ENCODE peak calls at places on chromosomes 2 and 18, in nine cellular contexts. J, Z, K, M, G, A, D, U and P are unnamed samples.
A peak's percentile ranks its signal among the peaks of the same experiment; 100 is the strongest.

GRCh38 chr2:129678751-129679150 is 300.7 kb upstream of the RAB6C start:
- DNase-seq in J (no peak), Z (no peak), K (no peak), M (no peak), G (no peak), A (no peak), D (no peak), U (no peak), P (no peak)

GRCh38 chr2:219687882-219688559 is 60.6 kb downstream of the SLC4A3 start:
- DNase-seq in J (no peak), Z (no peak), K (no peak), M (no peak), G (no peak), A (no peak), D (no peak), U (no peak), P (peak; percentile 5)

GRCh38 chr18:3052411-3052758 is 39.4 kb upstream of the LPIN2 start:
- DNase-seq in J (no peak), Z (no peak), K (no peak), M (no peak), G (no peak), A (no peak), D (no peak), U (no peak), P (no peak)

GRCh38 chr18:3069671-3070433 is 56.9 kb upstream of the LPIN2 start:
- DNase-seq in J (no peak), Z (no peak), K (no peak), M (no peak), G (no peak), A (no peak), D (no peak), U (no peak), P (no peak)

GRCh38 chr18:25058520-25058919 is 293.4 kb downstream of the ZNF521 start:
- DNase-seq in J (peak; percentile 29), Z (no peak), K (no peak), M (no peak), G (no peak), A (no peak), D (no peak), U (no peak), P (peak; percentile 16)

GRCh38 chr2:128543646-128544045 is 225.0 kb upstream of the HS6ST1 start:
- DNase-seq in J (no peak), Z (no peak), K (no peak), M (peak; percentile 37), G (no peak), A (no peak), D (no peak), U (no peak), P (no peak)

GRCh38 chr2:229313591-229313990 is 42.5 kb upstream of the PID1 start:
- DNase-seq in J (no peak), Z (no peak), K (no peak), M (no peak), G (no peak), A (no peak), D (no peak), U (peak; percentile 90), P (no peak)

GRCh38 chr2:152594792-152595191 is 122.5 kb downstream of the PRPF40A start:
- DNase-seq in J (no peak), Z (no peak), K (peak; percentile 75), M (no peak), G (peak; percentile 41), A (no peak), D (no peak), U (peak; percentile 41), P (no peak)

GRCh38 chr2:241041557-241042158 is 43.2 kb downstream of the SNED1 start:
- DNase-seq in J (no peak), Z (no peak), K (no peak), M (no peak), G (no peak), A (no peak), D (no peak), U (no peak), P (no peak)

DNA sequence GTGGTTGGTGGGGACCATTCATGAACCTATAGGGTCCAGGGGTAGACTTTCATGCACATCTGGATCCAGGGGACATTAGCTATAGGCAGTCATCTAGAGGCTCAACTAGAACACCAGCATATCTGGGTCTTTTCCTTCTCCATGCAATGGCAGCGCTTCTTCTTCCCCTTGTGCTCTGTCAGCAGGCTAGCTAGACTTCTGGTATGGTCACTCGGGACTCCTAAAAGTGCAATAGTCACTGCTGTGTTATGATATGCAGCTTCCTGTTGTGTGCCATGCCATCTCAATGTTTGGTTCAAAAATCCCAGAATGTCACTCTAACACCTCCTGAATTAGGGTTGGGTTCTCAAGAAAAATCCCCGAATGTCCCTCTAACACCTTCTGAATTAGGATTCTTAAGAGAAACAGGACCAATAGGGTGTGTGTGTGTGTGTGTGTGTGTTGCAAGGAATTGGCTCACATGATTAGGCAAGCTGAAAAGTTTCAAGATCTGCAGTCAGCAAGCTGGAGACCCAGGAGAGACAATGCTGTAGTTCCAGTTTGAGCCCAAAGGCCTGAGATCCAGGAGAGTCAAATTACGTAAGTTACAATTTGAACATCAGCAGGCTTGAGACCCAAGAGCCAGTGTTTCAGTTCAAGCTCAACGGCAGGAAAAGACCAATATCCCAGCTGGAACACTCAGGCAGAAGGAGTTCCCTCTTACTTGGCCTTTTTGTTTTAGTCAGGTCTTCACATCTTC is 97.1 kb upstream of the LTBP1 start:
- DNase-seq in J (no peak), Z (no peak), K (no peak), M (no peak), G (peak; percentile 15), A (no peak), D (no peak), U (no peak), P (no peak)
- H3K27ac ChIP-seq in J (no peak overlapping the region), Z (no peak overlapping the region), K (no peak overlapping the region), M (no peak overlapping the region), G (no peak overlapping the region), A (no peak overlapping the region), D (no peak overlapping the region), U (no peak overlapping the region), P (no peak overlapping the region)

GRCh38 chr2:237650455-237650850 is 23.1 kb downstream of the LRRFIP1 start:
- DNase-seq in J (no peak), Z (no peak), K (no peak), M (no peak), G (no peak), A (no peak), D (peak; percentile 73), U (no peak), P (no peak)

GRCh38 chr2:237652854-237653253 is 25.5 kb downstream of the LRRFIP1 start:
- DNase-seq in J (no peak), Z (no peak), K (no peak), M (no peak), G (no peak), A (no peak), D (no peak), U (no peak), P (no peak)

GRCh38 chr2:237651761-237652160 is 24.4 kb downstream of the LRRFIP1 start:
- DNase-seq in J (no peak), Z (no peak), K (no peak), M (no peak), G (no peak), A (no peak), D (no peak), U (no peak), P (no peak)

GRCh38 chr2:237653791-237654558 is 26.6 kb downstream of the LRRFIP1 start:
- DNase-seq in J (no peak), Z (no peak), K (no peak), M (no peak), G (no peak), A (no peak), D (no peak), U (no peak), P (no peak)

DNA sequence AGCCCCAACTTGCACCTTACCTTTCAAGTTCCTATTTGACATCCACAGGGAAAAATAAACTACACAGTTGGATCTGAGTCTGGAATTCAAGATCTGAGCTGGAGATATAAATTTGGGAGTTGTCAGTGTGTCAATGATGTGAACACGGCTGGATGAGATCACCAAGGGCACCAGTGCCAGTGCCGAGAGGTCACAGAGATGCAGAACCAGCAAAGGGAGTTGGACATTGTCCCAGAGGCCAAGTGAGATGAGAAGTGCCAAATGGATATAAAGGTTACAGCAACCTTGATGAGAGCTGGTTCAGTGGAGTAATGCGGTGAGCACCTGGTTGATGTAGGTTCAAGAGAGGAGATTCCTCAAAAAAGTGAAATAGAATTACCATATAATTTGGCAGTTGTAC is 24.8 kb downstream of the LRRFIP1 start:
- DNase-seq in J (no peak), Z (no peak), K (no peak), M (no peak), G (peak; percentile 80), A (no peak), D (no peak), U (no peak), P (no peak)
- H3K27ac ChIP-seq in J (no peak overlapping the region), Z (no peak overlapping the region), K (peak overlapping the region; percentile 91), M (no peak overlapping the region), G (peak overlapping the region; percentile 56), A (no peak overlapping the region), D (no peak overlapping the region), U (no peak overlapping the region), P (no peak overlapping the region)

DNA sequence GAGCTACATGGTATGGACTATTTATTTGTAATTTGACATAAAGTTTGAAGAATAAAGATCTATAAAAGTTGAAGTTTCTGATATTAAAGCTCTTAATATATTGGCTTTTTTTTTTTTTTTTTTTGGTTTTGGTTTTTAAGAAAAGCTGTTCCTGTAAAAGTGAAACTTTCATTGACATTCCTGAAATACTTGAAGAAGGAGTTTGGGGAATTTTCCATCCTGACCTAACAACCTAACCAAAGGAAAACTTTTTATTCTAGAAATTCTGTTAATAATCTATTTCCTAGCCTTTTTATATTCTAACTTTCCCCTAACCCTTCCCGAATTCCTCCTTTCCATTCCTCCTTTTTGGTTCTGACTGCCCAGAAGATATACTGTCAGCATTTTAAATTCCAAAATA is 83.7 kb downstream of the ACSL3 start:
- DNase-seq in J (no peak), Z (no peak), K (no peak), M (no peak), G (no peak), A (no peak), D (no peak), U (peak; percentile 42), P (no peak)
- H3K27ac ChIP-seq in J (no peak overlapping the region), Z (no peak overlapping the region), K (no peak overlapping the region), M (no peak overlapping the region), G (peak overlapping the region; percentile 37), A (no peak overlapping the region), D (peak overlapping the region; percentile 26), U (peak overlapping the region; percentile 50), P (no peak overlapping the region)

DNA sequence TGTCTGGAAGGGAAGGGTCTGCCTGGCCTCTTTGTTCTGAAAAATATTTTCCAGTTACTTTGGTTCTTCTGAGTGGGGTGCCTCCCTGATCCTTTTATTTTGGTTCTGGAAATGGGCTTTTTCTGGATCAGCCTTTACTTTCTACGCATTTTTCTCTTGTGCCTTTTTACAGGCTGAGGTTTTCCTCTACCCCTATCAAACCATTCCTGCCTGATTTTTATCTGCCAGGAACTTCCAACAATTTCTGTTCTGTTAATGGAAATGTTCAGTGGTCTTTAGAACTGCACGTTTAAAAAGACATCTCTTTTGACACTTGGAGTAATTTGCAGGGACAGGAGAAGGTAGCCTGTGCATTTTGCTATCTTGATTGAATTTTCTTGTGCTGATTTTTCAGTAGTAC is 113.8 kb downstream of the ARHGAP28 start:
- DNase-seq in J (no peak), Z (no peak), K (no peak), M (no peak), G (no peak), A (no peak), D (no peak), U (no peak), P (no peak)
- H3K27ac ChIP-seq in J (no peak overlapping the region), Z (no peak overlapping the region), K (no peak overlapping the region), M (no peak overlapping the region), G (no peak overlapping the region), A (no peak overlapping the region), D (no peak overlapping the region), U (no peak overlapping the region), P (no peak overlapping the region)